ENCODE peak calls at places on chromosomes 7 and 10, in seven cellular contexts. C, Q, L, Z, K, Y and N are unnamed samples.

GRCh38 chr10:10551595-10551994 is 466.1 kb upstream of the CELF2 start:
- DNase-seq in C (peak; percentile 5), Q (no peak), L (no peak), Z (no peak), K (no peak), Y (no peak), N (no peak)

GRCh38 chr7:149013876-149014275 is 14.4 kb downstream of the PDIA4 start:
- DNase-seq in C (no peak), Q (no peak), L (no peak), Z (no peak), K (no peak), Y (no peak), N (no peak)

GRCh38 chr7:12257582-12257981 is 46.5 kb downstream of the TMEM106B start:
- DNase-seq in C (no peak), Q (peak; percentile 59), L (no peak), Z (peak; percentile 67), K (peak; percentile 36), Y (no peak), N (peak; percentile 38)

GRCh38 chr7:152894295-152895170 is 135.0 kb downstream of the ACTR3B start:
- DNase-seq in C (peak; percentile 81), Q (no peak), L (no peak), Z (no peak), K (no peak), Y (peak; percentile 72), N (peak; percentile 8)

GRCh38 chr7:103702982-103703381 is 257.0 kb upstream of the SLC26A5 start:
- DNase-seq in C (no peak), Q (no peak), L (no peak), Z (no peak), K (no peak), Y (no peak), N (no peak)

GRCh38 chr7:137820677-137821420 is 25.9 kb downstream of the DGKI start:
- DNase-seq in C (peak; percentile 82), Q (peak; percentile 76), L (no peak), Z (no peak), K (peak; percentile 60), Y (no peak), N (peak; percentile 86)

GRCh38 chr7:140062118-140062527 is 628 bp downstream of the PARP12 start:
- DNase-seq in C (no peak), Q (peak; percentile 12), L (peak; percentile 26), Z (no peak), K (no peak), Y (no peak), N (peak; percentile 8)

GRCh38 chr7:132750056-132750455 is 173.8 kb upstream of the PLXNA4 start:
- DNase-seq in C (no peak), Q (no peak), L (no peak), Z (no peak), K (no peak), Y (no peak), N (peak; percentile 19)

GRCh38 chr10:114681542-114681941 is 23.5 kb upstream of the ABLIM1 start:
- DNase-seq in C (no peak), Q (peak; percentile 66), L (no peak), Z (no peak), K (peak; percentile 51), Y (no peak), N (no peak)

GRCh38 chr10:86169066-86169465 is 197.5 kb downstream of the GRID1 start:
- DNase-seq in C (no peak), Q (no peak), L (no peak), Z (no peak), K (no peak), Y (no peak), N (no peak)